ENCODE peak calls at places on chromosomes 4 and X, in ten cellular contexts. N is CD8-positive, alpha-beta T cell; R is endodermal cell; I is left cardiac atrium; X is hypothalamus; F is hepatocyte; T is nucleus accumbens; O is AG09319; W is mucosa of gallbladder; J is brain microvascular endothelial cell. D is an unnamed sample.

GRCh38 chr4:144599621-144600020 is 46.3 kb upstream of the HHIP start:
- DNase-seq in N (no peak), R (no peak), I (no peak), X (no peak), F (no peak), T (no peak), O (no peak), W (no peak), J (no peak), D (no peak)

GRCh38 chr4:25621027-25621930 is 34.4 kb upstream of the SLC34A2 start:
- DNase-seq in N (no peak), R (peak), I (no peak), X (no peak), F (no peak), T (no peak), O (no peak), W (no peak), J (no peak), D (no peak)

GRCh38 chr4:176999943-177000543 is 207.3 kb upstream of the VEGFC start:
- DNase-seq in N (no peak), R (no peak), I (no peak), X (no peak), F (no peak), T (no peak), O (no peak), W (no peak), J (no peak), D (no peak)

GRCh38 chr4:6192245-6192644 is 8.1 kb downstream of the JAKMIP1 start:
- DNase-seq in N (no peak), R (no peak), I (no peak), X (no peak), F (no peak), T (no peak), O (no peak), W (no peak), J (no peak), D (no peak)

GRCh38 chr4:63226236-63226635 is 1183.0 kb downstream of the TECRL start:
- DNase-seq in N (no peak), R (no peak), I (no peak), X (no peak), F (no peak), T (no peak), O (no peak), W (no peak), J (no peak), D (no peak)

GRCh38 chr4:168857009-168857408 is 153.0 kb downstream of the CBR4 start:
- DNase-seq in N (no peak), R (no peak), I (no peak), X (no peak), F (no peak), T (no peak), O (no peak), W (no peak), J (no peak), D (no peak)

GRCh38 chr4:81421346-81422218 is 50.1 kb downstream of the RASGEF1B start:
- DNase-seq in N (no peak), R (peak), I (no peak), X (no peak), F (peak), T (no peak), O (no peak), W (peak), J (peak), D (no peak)

GRCh38 chr4:145541266-145541770 is 59.7 kb downstream of the SMAD1 start:
- DNase-seq in N (no peak), R (no peak), I (no peak), X (peak), F (no peak), T (no peak), O (no peak), W (no peak), J (no peak), D (no peak)

GRCh38 chr4:5036239-5036638 is 15.0 kb upstream of the STK32B start:
- DNase-seq in N (no peak), R (no peak), I (no peak), X (no peak), F (peak), T (no peak), O (peak), W (no peak), J (peak), D (no peak)

GRCh38 chr4:119738901-119739300 is 110.3 kb upstream of the PDE5A start:
- DNase-seq in N (no peak), R (no peak), I (no peak), X (no peak), F (no peak), T (no peak), O (no peak), W (no peak), J (no peak), D (no peak)

GRCh38 chr4:140374130-140374477 is 658 bp downstream of the SCOC start:
- DNase-seq in N (no peak), R (no peak), I (no peak), X (no peak), F (no peak), T (no peak), O (no peak), W (no peak), J (no peak), D (no peak)

GRCh38 chr4:26466871-26467270 is 23.4 kb downstream of the CCKAR start:
- DNase-seq in N (no peak), R (no peak), I (no peak), X (no peak), F (no peak), T (no peak), O (no peak), W (no peak), J (no peak), D (no peak)

GRCh38 chr4:83109480-83110221 is 4.9 kb downstream of the PLAC8 start:
- DNase-seq in N (peak), R (peak), I (peak), X (no peak), F (peak), T (no peak), O (no peak), W (no peak), J (no peak), D (no peak)

GRCh38 chr4:165328708-165329107 is 1.2 kb downstream of the MSMO1 start:
- DNase-seq in N (no peak), R (no peak), I (no peak), X (no peak), F (peak), T (no peak), O (no peak), W (no peak), J (no peak), D (no peak)

GRCh38 chr4:153467897-153468262 is 1.7 kb downstream of the TMEM131L start:
- DNase-seq in N (no peak), R (no peak), I (no peak), X (no peak), F (no peak), T (no peak), O (no peak), W (no peak), J (no peak), D (no peak)

GRCh38 chr4:17059192-17059634 is 160.8 kb upstream of the LDB2 start:
- DNase-seq in N (no peak), R (no peak), I (no peak), X (no peak), F (no peak), T (no peak), O (peak), W (no peak), J (no peak), D (peak)

GRCh38 chr4:43458293-43458692 is 565.8 kb downstream of the GRXCR1 start:
- DNase-seq in N (no peak), R (peak), I (no peak), X (no peak), F (no peak), T (no peak), O (no peak), W (no peak), J (no peak), D (no peak)

GRCh38 chr4:158371158-158371557 is 150.5 kb upstream of the RXFP1 start:
- DNase-seq in N (no peak), R (no peak), I (no peak), X (no peak), F (no peak), T (no peak), O (peak), W (no peak), J (no peak), D (no peak)

GRCh38 chr4:185708348-185708747 is 103.6 kb downstream of the SORBS2 start:
- DNase-seq in N (no peak), R (no peak), I (no peak), X (no peak), F (no peak), T (no peak), O (no peak), W (no peak), J (no peak), D (no peak)

GRCh38 chr4:106268731-106269272 is 47.2 kb downstream of the TBCK start:
- DNase-seq in N (no peak), R (no peak), I (no peak), X (no peak), F (no peak), T (no peak), O (no peak), W (no peak), J (no peak), D (no peak)

GRCh38 chr4:40731792-40732245 is 17.9 kb upstream of the NSUN7 start:
- DNase-seq in N (no peak), R (no peak), I (peak), X (peak), F (peak), T (no peak), O (no peak), W (peak), J (no peak), D (peak)

GRCh38 chr4:168693750-168694470 is 197.1 kb downstream of the PALLD start:
- DNase-seq in N (no peak), R (no peak), I (no peak), X (no peak), F (no peak), T (no peak), O (no peak), W (no peak), J (no peak), D (no peak)

GRCh38 chrX:57900961-57901360 is 9.3 kb downstream of the ZXDA start:
- DNase-seq in N (no peak), R (no peak), I (no peak), X (no peak), F (no peak), T (no peak), O (no peak), W (no peak), J (peak), D (no peak)

GRCh38 chr4:16819652-16820051 is 78.8 kb downstream of the LDB2 start:
- DNase-seq in N (no peak), R (no peak), I (no peak), X (no peak), F (no peak), T (no peak), O (no peak), W (no peak), J (no peak), D (no peak)

GRCh38 chrX:19721726-19722370 is 165.6 kb downstream of the SH3KBP1 start:
- DNase-seq in N (no peak), R (no peak), I (no peak), X (peak), F (no peak), T (peak), O (peak), W (no peak), J (no peak), D (no peak)

GRCh38 chrX:121579016-121579760 is 531.8 kb downstream of the GLUD2 start:
- DNase-seq in N (no peak), R (no peak), I (no peak), X (peak), F (peak), T (no peak), O (no peak), W (peak), J (peak), D (no peak)

GRCh38 chrX:27918799-27919198 is 62.5 kb downstream of the DCAF8L1 start:
- DNase-seq in N (no peak), R (no peak), I (no peak), X (no peak), F (peak), T (no peak), O (no peak), W (peak), J (no peak), D (no peak)